ENCODE peak calls at places on chromosomes 6 and 20, in six cellular contexts. G, F, Y, H, L and B are unnamed samples.

GRCh38 chr6:158631678-158632537 is 12.6 kb downstream of the DYNLT1 start:
- DNase-seq in H (no peak), Y (peak; percentile 81), F (peak; percentile 89), L (peak; percentile 72), G (peak; percentile 48), B (peak; percentile 53)

GRCh38 chr6:152696543-152696942 is 1.2 kb upstream of the MYCT1 start:
- DNase-seq in L (peak; percentile 94), H (no peak), Y (no peak), G (peak; percentile 69), F (peak; percentile 68), B (no peak)

GRCh38 chr6:7137335-7138106 is 29.8 kb downstream of the RREB1 start:
- DNase-seq in L (peak; percentile 47), F (peak; percentile 57), H (no peak), G (no peak), Y (peak; percentile 53), B (peak; percentile 45)

GRCh38 chr6:123587838-123588545 is 48.8 kb downstream of the TRDN start:
- DNase-seq in F (no peak), G (no peak), H (no peak), L (no peak), Y (no peak), B (no peak)

GRCh38 chr6:36357872-36358234 is 21.2 kb upstream of the BNIP5 start:
- DNase-seq in H (no peak), Y (no peak), L (no peak), F (no peak), G (no peak), B (no peak)

GRCh38 chr20:9615766-9616454 is 101.5 kb downstream of the LAMP5 start:
- DNase-seq in G (no peak), H (no peak), L (no peak), F (no peak), Y (no peak), B (no peak)

GRCh38 chr6:168149015-168149414 is 70.0 kb upstream of the FRMD1 start:
- DNase-seq in F (no peak), L (no peak), H (no peak), Y (no peak), G (no peak), B (no peak)

GRCh38 chr6:13081189-13081563 is 247.2 kb downstream of the TBC1D7 start:
- DNase-seq in Y (no peak), G (no peak), L (no peak), F (no peak), H (no peak), B (no peak)

GRCh38 chr6:84462697-84463096 is 235.3 kb upstream of the CEP162 start:
- DNase-seq in G (peak; percentile 15), Y (no peak), F (no peak), H (no peak), L (peak; percentile 69), B (no peak)

GRCh38 chr20:36493013-36493800 is 48.1 kb upstream of the MYL9 start:
- DNase-seq in F (no peak), L (no peak), Y (no peak), H (no peak), G (peak; percentile 12), B (no peak)

GRCh38 chr6:23523771-23524170 is 602.2 kb upstream of the NRSN1 start:
- DNase-seq in G (no peak), L (no peak), Y (no peak), H (no peak), F (no peak), B (no peak)

GRCh38 chr6:128316258-128316952 is 204.0 kb downstream of the PTPRK start:
- DNase-seq in L (no peak), G (no peak), H (no peak), F (no peak), Y (no peak), B (no peak)

GRCh38 chr6:31660998-31661866 is 654 bp upstream of the C6orf47 start:
- DNase-seq in Y (no peak), H (no peak), L (no peak), F (no peak), G (no peak), B (no peak)

GRCh38 chr20:35657271-35657670 is 7.4 kb downstream of the CPNE1 start:
- DNase-seq in Y (no peak), G (no peak), L (no peak), F (no peak), H (no peak), B (no peak)

GRCh38 chr6:55874309-55874708 is 1.1 kb downstream of the BMP5 start:
- DNase-seq in F (no peak), L (no peak), H (no peak), Y (no peak), G (no peak), B (no peak)

GRCh38 chr6:5130135-5130866 is 45.2 kb downstream of the PPP1R3G start:
- DNase-seq in G (no peak), H (no peak), L (no peak), F (no peak), Y (no peak), B (no peak)

GRCh38 chr6:6995328-6995727 is 112.4 kb upstream of the RREB1 start:
- DNase-seq in F (no peak), L (no peak), H (no peak), G (no peak), Y (no peak), B (no peak)

GRCh38 chr20:57708694-57709673 is 831 bp downstream of the PMEPA1 start:
- DNase-seq in F (peak; percentile 19), G (no peak), L (no peak), H (peak; percentile 22), Y (peak; percentile 43), B (no peak)

GRCh38 chr20:49534314-49534713 is 33.6 kb downstream of the PTGIS start:
- DNase-seq in F (peak; percentile 49), G (peak; percentile 88), H (peak; percentile 17), L (peak; percentile 21), Y (no peak), B (no peak)

GRCh38 chr20:50303573-50304500 is 113.2 kb downstream of the CEBPB start:
- DNase-seq in Y (peak; percentile 79), H (no peak), L (no peak), G (peak; percentile 39), F (peak; percentile 71), B (peak; percentile 79)

GRCh38 chr6:44642870-44643522 is 255.5 kb downstream of the CDC5L start:
- DNase-seq in Y (no peak), G (peak; percentile 88), L (no peak), F (peak; percentile 43), H (no peak), B (no peak)

GRCh38 chr6:53741417-53741816 is 53.4 kb upstream of the LRRC1 start:
- DNase-seq in H (no peak), G (no peak), F (no peak), Y (no peak), L (no peak), B (no peak)

GRCh38 chr6:683742-684440 is 9.0 kb downstream of the EXOC2 start:
- DNase-seq in F (no peak), G (no peak), Y (no peak), H (no peak), L (peak; percentile 29), B (no peak)

GRCh38 chr20:62149532-62150235 is 6.1 kb downstream of the SS18L1 start:
- DNase-seq in L (no peak), Y (no peak), H (no peak), G (no peak), F (peak; percentile 41), B (no peak)

GRCh38 chr6:1912731-1913130 is 303.0 kb downstream of the FOXC1 start:
- DNase-seq in G (peak; percentile 53), H (no peak), F (no peak), L (no peak), Y (no peak), B (no peak)

GRCh38 chr6:56156643-56157042 is 90.7 kb downstream of the COL21A1 start:
- DNase-seq in F (no peak), G (peak; percentile 73), H (no peak), L (no peak), Y (no peak), B (no peak)

GRCh38 chr6:160810238-160810637 is 108.2 kb downstream of the PLG start:
- DNase-seq in G (peak; percentile 95), F (no peak), H (no peak), Y (no peak), L (no peak), B (no peak)

GRCh38 chr6:37323568-37323967 is 30.2 kb upstream of the RNF8 start:
- DNase-seq in H (no peak), Y (no peak), F (no peak), G (no peak), L (no peak), B (no peak)

GRCh38 chr6:37588745-37589139 is 89.0 kb upstream of the CCDC167 start:
- DNase-seq in Y (no peak), H (no peak), G (no peak), L (no peak), F (no peak), B (no peak)

GRCh38 chr6:45613678-45614077 is 235.9 kb upstream of the SUPT3H start:
- DNase-seq in Y (no peak), L (peak; percentile 77), G (no peak), H (no peak), F (no peak), B (peak; percentile 64)

GRCh38 chr6:16651871-16652270 is 109.4 kb downstream of the ATXN1 start:
- DNase-seq in L (no peak), G (no peak), H (no peak), F (peak; percentile 69), Y (no peak), B (no peak)

GRCh38 chr20:47464380-47465101 is 37.1 kb upstream of the NCOA3 start:
- DNase-seq in G (peak; percentile 100), L (peak; percentile 98), F (peak; percentile 82), Y (peak; percentile 23), H (no peak), B (peak; percentile 34)

GRCh38 chr6:2209226-2209809 is 36.1 kb downstream of the GMDS start:
- DNase-seq in Y (no peak), L (no peak), G (peak; percentile 88), F (peak; percentile 68), H (no peak), B (no peak)

GRCh38 chr6:166786704-166787293 is 159.7 kb upstream of the RPS6KA2 start:
- DNase-seq in H (no peak), Y (no peak), L (peak; percentile 50), F (peak; percentile 73), G (peak; percentile 73), B (no peak)

GRCh38 chr6:15368186-15368585 is 122.3 kb downstream of the JARID2 start:
- DNase-seq in G (no peak), F (no peak), L (no peak), Y (no peak), H (no peak), B (no peak)